ENCODE peak calls at places on chromosome 1, in nine cellular contexts. One of them, this sample, is unnamed.

GRCh38 chr1:43358121-43358745 is 548 bp upstream of the CDC20 start:
- DNase-seq in fibroblast of pulmonary artery: peak
- DNase-seq in cardiac muscle cell: no peak
- DNase-seq in astrocyte of the spinal cord: peak
- DNase-seq in adrenal gland: no peak
- DNase-seq in brain microvascular endothelial cell: no peak
- DNase-seq in endothelial cell of umbilical vein: peak
- DNase-seq in tibial nerve: no peak
- DNase-seq in psoas muscle: no peak
- DNase-seq in this sample: no peak

GRCh38 chr1:55234016-55234415 is 18.9 kb upstream of the USP24 start:
- DNase-seq in psoas muscle: no peak
- DNase-seq in cardiac muscle cell: no peak
- DNase-seq in brain microvascular endothelial cell: no peak
- DNase-seq in endothelial cell of umbilical vein: no peak
- DNase-seq in astrocyte of the spinal cord: no peak
- DNase-seq in adrenal gland: no peak
- DNase-seq in fibroblast of pulmonary artery: no peak
- DNase-seq in tibial nerve: no peak
- DNase-seq in this sample: no peak

GRCh38 chr1:183287191-183287675 is 101.2 kb downstream of the LAMC2 start:
- DNase-seq in fibroblast of pulmonary artery: peak
- DNase-seq in adrenal gland: peak
- DNase-seq in astrocyte of the spinal cord: peak
- DNase-seq in cardiac muscle cell: peak
- DNase-seq in brain microvascular endothelial cell: peak
- DNase-seq in tibial nerve: no peak
- DNase-seq in endothelial cell of umbilical vein: peak
- DNase-seq in psoas muscle: peak
- DNase-seq in this sample: no peak

GRCh38 chr1:150796374-150796773 is 11.7 kb downstream of the CTSK start:
- DNase-seq in fibroblast of pulmonary artery: no peak
- DNase-seq in astrocyte of the spinal cord: no peak
- DNase-seq in tibial nerve: no peak
- DNase-seq in brain microvascular endothelial cell: no peak
- DNase-seq in endothelial cell of umbilical vein: no peak
- DNase-seq in adrenal gland: no peak
- DNase-seq in cardiac muscle cell: no peak
- DNase-seq in psoas muscle: no peak
- DNase-seq in this sample: no peak

GRCh38 chr1:6459850-6460265 is 6.1 kb downstream of the TNFRSF25 start:
- DNase-seq in psoas muscle: no peak
- DNase-seq in endothelial cell of umbilical vein: no peak
- DNase-seq in cardiac muscle cell: no peak
- DNase-seq in tibial nerve: no peak
- DNase-seq in adrenal gland: no peak
- DNase-seq in astrocyte of the spinal cord: no peak
- DNase-seq in brain microvascular endothelial cell: no peak
- DNase-seq in fibroblast of pulmonary artery: no peak
- DNase-seq in this sample: no peak

GRCh38 chr1:116374340-116375164 is 1.5 kb downstream of the ATP1A1 start:
- DNase-seq in cardiac muscle cell: no peak
- DNase-seq in fibroblast of pulmonary artery: no peak
- DNase-seq in astrocyte of the spinal cord: no peak
- DNase-seq in endothelial cell of umbilical vein: peak
- DNase-seq in tibial nerve: no peak
- DNase-seq in psoas muscle: peak
- DNase-seq in brain microvascular endothelial cell: no peak
- DNase-seq in adrenal gland: no peak
- DNase-seq in this sample: no peak

GRCh38 chr1:996851-997727 is 2.8 kb downstream of the HES4 start:
- DNase-seq in psoas muscle: no peak
- DNase-seq in endothelial cell of umbilical vein: no peak
- DNase-seq in fibroblast of pulmonary artery: no peak
- DNase-seq in cardiac muscle cell: no peak
- DNase-seq in astrocyte of the spinal cord: no peak
- DNase-seq in adrenal gland: no peak
- DNase-seq in tibial nerve: no peak
- DNase-seq in brain microvascular endothelial cell: no peak
- DNase-seq in this sample: peak

GRCh38 chr1:172252296-172252695 is 168.2 kb upstream of the C1orf105 start:
- DNase-seq in endothelial cell of umbilical vein: no peak
- DNase-seq in fibroblast of pulmonary artery: peak
- DNase-seq in psoas muscle: no peak
- DNase-seq in brain microvascular endothelial cell: peak
- DNase-seq in tibial nerve: no peak
- DNase-seq in adrenal gland: no peak
- DNase-seq in astrocyte of the spinal cord: no peak
- DNase-seq in cardiac muscle cell: no peak
- DNase-seq in this sample: no peak

GRCh38 chr1:76035053-76035452 is 39.5 kb upstream of the ST6GALNAC3 start:
- DNase-seq in astrocyte of the spinal cord: no peak
- DNase-seq in adrenal gland: no peak
- DNase-seq in fibroblast of pulmonary artery: peak
- DNase-seq in brain microvascular endothelial cell: peak
- DNase-seq in tibial nerve: no peak
- DNase-seq in cardiac muscle cell: peak
- DNase-seq in endothelial cell of umbilical vein: peak
- DNase-seq in psoas muscle: no peak
- DNase-seq in this sample: no peak

GRCh38 chr1:85264150-85264549 is 4.7 kb upstream of the C1orf52 start:
- DNase-seq in fibroblast of pulmonary artery: no peak
- DNase-seq in endothelial cell of umbilical vein: peak
- DNase-seq in psoas muscle: no peak
- DNase-seq in brain microvascular endothelial cell: no peak
- DNase-seq in cardiac muscle cell: no peak
- DNase-seq in tibial nerve: no peak
- DNase-seq in adrenal gland: no peak
- DNase-seq in astrocyte of the spinal cord: no peak
- DNase-seq in this sample: no peak

GRCh38 chr1:203555484-203556046 is 61.6 kb downstream of the OPTC start:
- DNase-seq in brain microvascular endothelial cell: no peak
- DNase-seq in adrenal gland: no peak
- DNase-seq in astrocyte of the spinal cord: no peak
- DNase-seq in cardiac muscle cell: no peak
- DNase-seq in fibroblast of pulmonary artery: no peak
- DNase-seq in psoas muscle: no peak
- DNase-seq in endothelial cell of umbilical vein: no peak
- DNase-seq in tibial nerve: no peak
- DNase-seq in this sample: no peak

GRCh38 chr1:227797144-227797543 is 18.3 kb upstream of the PRSS38 start:
- DNase-seq in adrenal gland: no peak
- DNase-seq in brain microvascular endothelial cell: no peak
- DNase-seq in psoas muscle: no peak
- DNase-seq in astrocyte of the spinal cord: no peak
- DNase-seq in endothelial cell of umbilical vein: no peak
- DNase-seq in tibial nerve: no peak
- DNase-seq in fibroblast of pulmonary artery: no peak
- DNase-seq in cardiac muscle cell: no peak
- DNase-seq in this sample: no peak

GRCh38 chr1:227796359-227796915 is 19.0 kb upstream of the PRSS38 start:
- DNase-seq in adrenal gland: no peak
- DNase-seq in tibial nerve: no peak
- DNase-seq in psoas muscle: no peak
- DNase-seq in brain microvascular endothelial cell: no peak
- DNase-seq in cardiac muscle cell: no peak
- DNase-seq in astrocyte of the spinal cord: no peak
- DNase-seq in endothelial cell of umbilical vein: no peak
- DNase-seq in fibroblast of pulmonary artery: no peak
- DNase-seq in this sample: no peak

GRCh38 chr1:227797612-227798011 is 17.9 kb upstream of the PRSS38 start:
- DNase-seq in fibroblast of pulmonary artery: no peak
- DNase-seq in endothelial cell of umbilical vein: no peak
- DNase-seq in brain microvascular endothelial cell: no peak
- DNase-seq in astrocyte of the spinal cord: no peak
- DNase-seq in psoas muscle: no peak
- DNase-seq in tibial nerve: no peak
- DNase-seq in adrenal gland: no peak
- DNase-seq in cardiac muscle cell: no peak
- DNase-seq in this sample: no peak

GRCh38 chr1:227798078-227798802 is 17.2 kb upstream of the PRSS38 start:
- DNase-seq in adrenal gland: no peak
- DNase-seq in psoas muscle: no peak
- DNase-seq in cardiac muscle cell: no peak
- DNase-seq in brain microvascular endothelial cell: no peak
- DNase-seq in fibroblast of pulmonary artery: no peak
- DNase-seq in astrocyte of the spinal cord: no peak
- DNase-seq in tibial nerve: no peak
- DNase-seq in endothelial cell of umbilical vein: no peak
- DNase-seq in this sample: no peak

GRCh38 chr1:227799756-227800155 is 15.7 kb upstream of the PRSS38 start:
- DNase-seq in endothelial cell of umbilical vein: no peak
- DNase-seq in brain microvascular endothelial cell: no peak
- DNase-seq in astrocyte of the spinal cord: no peak
- DNase-seq in cardiac muscle cell: no peak
- DNase-seq in psoas muscle: no peak
- DNase-seq in tibial nerve: no peak
- DNase-seq in fibroblast of pulmonary artery: no peak
- DNase-seq in adrenal gland: no peak
- DNase-seq in this sample: no peak
- TF ChIP-seq CTCF in endothelial cell of umbilical vein: no peak
- TF ChIP-seq CTCF in brain microvascular endothelial cell: no peak
- TF ChIP-seq CTCF in astrocyte of the spinal cord: no peak
- TF ChIP-seq CTCF in cardiac muscle cell: no peak
- TF ChIP-seq CTCF in psoas muscle: no peak
- TF ChIP-seq CTCF in tibial nerve: no peak
- TF ChIP-seq CTCF in fibroblast of pulmonary artery: no peak
- TF ChIP-seq CTCF in adrenal gland: no peak
- TF ChIP-seq CTCF in this sample: no peak

DNA sequence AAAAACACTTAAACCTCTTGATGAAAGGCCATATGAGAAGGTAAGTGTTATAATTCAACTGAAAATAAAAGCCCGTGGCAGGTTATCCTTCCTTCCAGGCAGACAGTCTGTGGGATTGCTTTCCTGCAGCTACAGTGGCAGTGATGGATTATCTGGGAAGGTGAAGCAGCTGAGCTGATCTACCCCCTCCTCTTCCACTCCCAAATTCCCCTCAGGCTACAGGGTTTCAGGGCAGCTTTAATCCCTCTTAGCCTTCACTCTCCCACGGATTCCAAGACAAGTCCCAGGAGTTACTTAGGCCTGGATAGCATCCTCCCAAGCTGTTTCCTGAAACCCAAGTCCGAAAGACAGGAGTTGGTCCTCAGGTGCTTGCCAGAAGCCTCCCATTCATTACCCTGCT is 398.7 kb downstream of the TBX15 start:
- DNase-seq in cardiac muscle cell: no peak
- DNase-seq in endothelial cell of umbilical vein: no peak
- DNase-seq in fibroblast of pulmonary artery: no peak
- DNase-seq in brain microvascular endothelial cell: no peak
- DNase-seq in adrenal gland: no peak
- DNase-seq in astrocyte of the spinal cord: no peak
- DNase-seq in tibial nerve: no peak
- DNase-seq in psoas muscle: no peak
- DNase-seq in this sample: no peak
- TF ChIP-seq CTCF in cardiac muscle cell: no peak
- TF ChIP-seq CTCF in endothelial cell of umbilical vein: no peak
- TF ChIP-seq CTCF in fibroblast of pulmonary artery: no peak
- TF ChIP-seq CTCF in brain microvascular endothelial cell: no peak
- TF ChIP-seq CTCF in adrenal gland: no peak
- TF ChIP-seq CTCF in astrocyte of the spinal cord: no peak
- TF ChIP-seq CTCF in tibial nerve: no peak
- TF ChIP-seq CTCF in psoas muscle: no peak
- TF ChIP-seq CTCF in this sample: no peak

GRCh38 chr1:213446496-213446895 is 395.5 kb downstream of the RPS6KC1 start:
- DNase-seq in adrenal gland: no peak
- DNase-seq in astrocyte of the spinal cord: no peak
- DNase-seq in fibroblast of pulmonary artery: no peak
- DNase-seq in brain microvascular endothelial cell: no peak
- DNase-seq in psoas muscle: no peak
- DNase-seq in cardiac muscle cell: no peak
- DNase-seq in endothelial cell of umbilical vein: no peak
- DNase-seq in tibial nerve: no peak
- DNase-seq in this sample: no peak
- TF ChIP-seq CTCF in adrenal gland: no peak
- TF ChIP-seq CTCF in astrocyte of the spinal cord: no peak
- TF ChIP-seq CTCF in fibroblast of pulmonary artery: no peak
- TF ChIP-seq CTCF in brain microvascular endothelial cell: no peak
- TF ChIP-seq CTCF in psoas muscle: no peak
- TF ChIP-seq CTCF in cardiac muscle cell: no peak
- TF ChIP-seq CTCF in endothelial cell of umbilical vein: no peak
- TF ChIP-seq CTCF in tibial nerve: no peak
- TF ChIP-seq CTCF in this sample: no peak

GRCh38 chr1:244046907-244047738 is 4.0 kb upstream of the ZBTB18 start:
- DNase-seq in cardiac muscle cell: peak
- DNase-seq in tibial nerve: no peak
- DNase-seq in astrocyte of the spinal cord: peak
- DNase-seq in endothelial cell of umbilical vein: peak
- DNase-seq in psoas muscle: no peak
- DNase-seq in fibroblast of pulmonary artery: peak
- DNase-seq in adrenal gland: no peak
- DNase-seq in brain microvascular endothelial cell: peak
- DNase-seq in this sample: no peak

GRCh38 chr1:244049969-244050834 is 881 bp upstream of the ZBTB18 start:
- DNase-seq in astrocyte of the spinal cord: no peak
- DNase-seq in endothelial cell of umbilical vein: no peak
- DNase-seq in fibroblast of pulmonary artery: no peak
- DNase-seq in tibial nerve: no peak
- DNase-seq in brain microvascular endothelial cell: no peak
- DNase-seq in psoas muscle: no peak
- DNase-seq in adrenal gland: no peak
- DNase-seq in cardiac muscle cell: no peak
- DNase-seq in this sample: no peak

GRCh38 chr1:244049142-244049968 is 1.7 kb upstream of the ZBTB18 start:
- DNase-seq in fibroblast of pulmonary artery: no peak
- DNase-seq in astrocyte of the spinal cord: no peak
- DNase-seq in brain microvascular endothelial cell: no peak
- DNase-seq in tibial nerve: no peak
- DNase-seq in cardiac muscle cell: peak
- DNase-seq in endothelial cell of umbilical vein: peak
- DNase-seq in adrenal gland: no peak
- DNase-seq in psoas muscle: peak
- DNase-seq in this sample: peak

GRCh38 chr1:244048566-244049141 is 2.4 kb upstream of the ZBTB18 start:
- DNase-seq in fibroblast of pulmonary artery: no peak
- DNase-seq in adrenal gland: no peak
- DNase-seq in psoas muscle: peak
- DNase-seq in endothelial cell of umbilical vein: no peak
- DNase-seq in cardiac muscle cell: no peak
- DNase-seq in tibial nerve: no peak
- DNase-seq in astrocyte of the spinal cord: no peak
- DNase-seq in brain microvascular endothelial cell: no peak
- DNase-seq in this sample: peak

GRCh38 chr1:244047739-244048565 is 3.1 kb upstream of the ZBTB18 start:
- DNase-seq in tibial nerve: peak
- DNase-seq in cardiac muscle cell: peak
- DNase-seq in adrenal gland: peak
- DNase-seq in fibroblast of pulmonary artery: peak
- DNase-seq in brain microvascular endothelial cell: peak
- DNase-seq in psoas muscle: peak
- DNase-seq in endothelial cell of umbilical vein: peak
- DNase-seq in astrocyte of the spinal cord: peak
- DNase-seq in this sample: peak
- TF ChIP-seq CTCF in tibial nerve: peak
- TF ChIP-seq CTCF in cardiac muscle cell: no peak
- TF ChIP-seq CTCF in adrenal gland: peak
- TF ChIP-seq CTCF in fibroblast of pulmonary artery: no peak
- TF ChIP-seq CTCF in brain microvascular endothelial cell: no peak
- TF ChIP-seq CTCF in psoas muscle: no peak
- TF ChIP-seq CTCF in endothelial cell of umbilical vein: no peak
- TF ChIP-seq CTCF in astrocyte of the spinal cord: no peak
- TF ChIP-seq CTCF in this sample: no peak

This sample was measured in upper lobe of right lung.